ENCODE peak calls at places on chromosomes 11 and 22, in seven cellular contexts. One of them, this sample, is unnamed.
A peak's percentile ranks its signal among the peaks of the same experiment; 100 is the strongest.

GRCh38 chr22:36134167-36134566 is 26.4 kb downstream of the APOL3 start:
- DNase-seq in BE2C: no peak
- DNase-seq in pancreas: no peak
- DNase-seq in IMR-90: no peak
- DNase-seq in hepatocyte: no peak
- DNase-seq in CD8-positive, alpha-beta T cell: no peak
- DNase-seq in fibroblast of villous mesenchyme: no peak
- DNase-seq in this sample: no peak

GRCh38 chr11:125071408-125071807 is 8.3 kb downstream of the SLC37A2 start:
- DNase-seq in IMR-90: no peak
- DNase-seq in pancreas: peak; percentile 3
- DNase-seq in fibroblast of villous mesenchyme: no peak
- DNase-seq in CD8-positive, alpha-beta T cell: no peak
- DNase-seq in BE2C: no peak
- DNase-seq in hepatocyte: no peak
- DNase-seq in this sample: no peak

GRCh38 chr11:78045851-78046485 is 17.7 kb upstream of the THRSP start:
- DNase-seq in fibroblast of villous mesenchyme: peak; percentile 65
- DNase-seq in BE2C: peak; percentile 93
- DNase-seq in pancreas: peak; percentile 88
- DNase-seq in CD8-positive, alpha-beta T cell: peak; percentile 90
- DNase-seq in hepatocyte: peak; percentile 92
- DNase-seq in IMR-90: peak; percentile 59
- DNase-seq in this sample: peak; percentile 57

GRCh38 chr22:29343313-29343805 is 27.9 kb upstream of the RASL10A start:
- DNase-seq in BE2C: peak; percentile 83
- DNase-seq in IMR-90: peak; percentile 40
- DNase-seq in CD8-positive, alpha-beta T cell: no peak
- DNase-seq in hepatocyte: no peak
- DNase-seq in fibroblast of villous mesenchyme: peak; percentile 67
- DNase-seq in pancreas: peak; percentile 92
- DNase-seq in this sample: peak; percentile 41

GRCh38 chr11:14249121-14249963 is 109.6 kb downstream of the RRAS2 start:
- DNase-seq in CD8-positive, alpha-beta T cell: peak; percentile 85
- DNase-seq in IMR-90: peak; percentile 53
- DNase-seq in fibroblast of villous mesenchyme: peak; percentile 57
- DNase-seq in BE2C: peak; percentile 41
- DNase-seq in hepatocyte: peak; percentile 82
- DNase-seq in pancreas: peak; percentile 41
- DNase-seq in this sample: peak; percentile 61

GRCh38 chr22:26967282-26967681 is 309.9 kb downstream of the MIAT start:
- DNase-seq in hepatocyte: no peak
- DNase-seq in pancreas: no peak
- DNase-seq in CD8-positive, alpha-beta T cell: no peak
- DNase-seq in BE2C: no peak
- DNase-seq in fibroblast of villous mesenchyme: no peak
- DNase-seq in IMR-90: no peak
- DNase-seq in this sample: no peak

GRCh38 chr11:58576792-58577440 is 1.3 kb upstream of the LPXN start:
- DNase-seq in CD8-positive, alpha-beta T cell: no peak
- DNase-seq in BE2C: no peak
- DNase-seq in IMR-90: peak; percentile 66
- DNase-seq in hepatocyte: peak; percentile 36
- DNase-seq in fibroblast of villous mesenchyme: peak; percentile 57
- DNase-seq in pancreas: no peak
- DNase-seq in this sample: peak; percentile 66

GRCh38 chr22:41638124-41638523 is 17.0 kb downstream of the XRCC6 start:
- DNase-seq in pancreas: no peak
- DNase-seq in BE2C: no peak
- DNase-seq in fibroblast of villous mesenchyme: no peak
- DNase-seq in hepatocyte: no peak
- DNase-seq in CD8-positive, alpha-beta T cell: no peak
- DNase-seq in IMR-90: no peak
- DNase-seq in this sample: no peak

GRCh38 chr11:20015529-20016427 is 144.5 kb downstream of the DBX1 start:
- DNase-seq in fibroblast of villous mesenchyme: no peak
- DNase-seq in hepatocyte: no peak
- DNase-seq in CD8-positive, alpha-beta T cell: no peak
- DNase-seq in IMR-90: no peak
- DNase-seq in BE2C: no peak
- DNase-seq in pancreas: no peak
- DNase-seq in this sample: no peak

GRCh38 chr11:9138612-9139579 is 47.5 kb upstream of the SCUBE2 start:
- DNase-seq in IMR-90: peak; percentile 95
- DNase-seq in hepatocyte: peak; percentile 10
- DNase-seq in CD8-positive, alpha-beta T cell: no peak
- DNase-seq in pancreas: peak; percentile 57
- DNase-seq in fibroblast of villous mesenchyme: peak; percentile 72
- DNase-seq in BE2C: no peak
- DNase-seq in this sample: peak; percentile 92

GRCh38 chr11:105429421-105429965 is 180.4 kb upstream of the GRIA4 start:
- DNase-seq in fibroblast of villous mesenchyme: no peak
- DNase-seq in pancreas: no peak
- DNase-seq in BE2C: peak; percentile 53
- DNase-seq in CD8-positive, alpha-beta T cell: no peak
- DNase-seq in IMR-90: no peak
- DNase-seq in hepatocyte: no peak
- DNase-seq in this sample: no peak

GRCh38 chr22:28799834-28800307 is 498 bp downstream of the XBP1 start:
- DNase-seq in BE2C: peak; percentile 61
- DNase-seq in hepatocyte: peak; percentile 77
- DNase-seq in fibroblast of villous mesenchyme: peak; percentile 69
- DNase-seq in pancreas: peak; percentile 82
- DNase-seq in CD8-positive, alpha-beta T cell: no peak
- DNase-seq in IMR-90: peak; percentile 54
- DNase-seq in this sample: peak; percentile 50

GRCh38 chr11:69546735-69547370 is 65.4 kb downstream of the LINC01488 start:
- DNase-seq in BE2C: no peak
- DNase-seq in fibroblast of villous mesenchyme: no peak
- DNase-seq in CD8-positive, alpha-beta T cell: no peak
- DNase-seq in hepatocyte: no peak
- DNase-seq in IMR-90: no peak
- DNase-seq in pancreas: no peak
- DNase-seq in this sample: no peak

GRCh38 chr11:113690619-113691569 is 15.2 kb downstream of the TMPRSS5 start:
- DNase-seq in BE2C: peak; percentile 82
- DNase-seq in pancreas: no peak
- DNase-seq in hepatocyte: peak; percentile 78
- DNase-seq in fibroblast of villous mesenchyme: peak; percentile 70
- DNase-seq in CD8-positive, alpha-beta T cell: no peak
- DNase-seq in IMR-90: peak; percentile 32
- DNase-seq in this sample: peak; percentile 64

GRCh38 chr11:20112291-20113146 is 47.8 kb downstream of the DBX1 start:
- DNase-seq in BE2C: peak; percentile 71
- DNase-seq in CD8-positive, alpha-beta T cell: no peak
- DNase-seq in IMR-90: peak; percentile 97
- DNase-seq in fibroblast of villous mesenchyme: peak; percentile 97
- DNase-seq in pancreas: peak; percentile 83
- DNase-seq in hepatocyte: peak; percentile 87
- DNase-seq in this sample: peak; percentile 98

GRCh38 chr11:46977038-46977818 is 40.7 kb downstream of the CSTPP1 start:
- DNase-seq in BE2C: no peak
- DNase-seq in CD8-positive, alpha-beta T cell: no peak
- DNase-seq in pancreas: no peak
- DNase-seq in hepatocyte: no peak
- DNase-seq in IMR-90: no peak
- DNase-seq in fibroblast of villous mesenchyme: no peak
- DNase-seq in this sample: no peak

GRCh38 chr11:15903246-15903645 is 453.1 kb downstream of the SOX6 start:
- DNase-seq in IMR-90: no peak
- DNase-seq in BE2C: peak; percentile 22
- DNase-seq in CD8-positive, alpha-beta T cell: no peak
- DNase-seq in pancreas: no peak
- DNase-seq in hepatocyte: peak; percentile 32
- DNase-seq in fibroblast of villous mesenchyme: no peak
- DNase-seq in this sample: no peak

GRCh38 chr11:129950319-129951034 is 52.2 kb downstream of the PRDM10 start:
- DNase-seq in IMR-90: peak; percentile 65
- DNase-seq in fibroblast of villous mesenchyme: peak; percentile 69
- DNase-seq in BE2C: no peak
- DNase-seq in hepatocyte: peak; percentile 68
- DNase-seq in pancreas: no peak
- DNase-seq in CD8-positive, alpha-beta T cell: no peak
- DNase-seq in this sample: peak; percentile 42

GRCh38 chr11:8649361-8649760 is 33.1 kb downstream of the TRIM66 start:
- DNase-seq in BE2C: no peak
- DNase-seq in hepatocyte: no peak
- DNase-seq in CD8-positive, alpha-beta T cell: no peak
- DNase-seq in fibroblast of villous mesenchyme: peak; percentile 16
- DNase-seq in IMR-90: peak; percentile 68
- DNase-seq in pancreas: no peak
- DNase-seq in this sample: peak; percentile 75

GRCh38 chr11:76839326-76839725 is 21.4 kb upstream of the ACER3 start:
- DNase-seq in CD8-positive, alpha-beta T cell: no peak
- DNase-seq in IMR-90: no peak
- DNase-seq in pancreas: no peak
- DNase-seq in fibroblast of villous mesenchyme: no peak
- DNase-seq in hepatocyte: peak; percentile 65
- DNase-seq in BE2C: no peak
- DNase-seq in this sample: no peak

GRCh38 chr11:87326594-87326993 is 288.9 kb downstream of the TMEM135 start:
- DNase-seq in BE2C: no peak
- DNase-seq in IMR-90: no peak
- DNase-seq in CD8-positive, alpha-beta T cell: no peak
- DNase-seq in fibroblast of villous mesenchyme: no peak
- DNase-seq in pancreas: no peak
- DNase-seq in hepatocyte: no peak
- DNase-seq in this sample: no peak

GRCh38 chr11:73270089-73270854 is 1.9 kb upstream of the P2RY6 start:
- DNase-seq in CD8-positive, alpha-beta T cell: peak; percentile 45
- DNase-seq in fibroblast of villous mesenchyme: no peak
- DNase-seq in IMR-90: no peak
- DNase-seq in BE2C: no peak
- DNase-seq in pancreas: no peak
- DNase-seq in hepatocyte: no peak
- DNase-seq in this sample: no peak

GRCh38 chr11:59918987-59919589 is 19.1 kb upstream of the OOSP1 start:
- DNase-seq in CD8-positive, alpha-beta T cell: no peak
- DNase-seq in IMR-90: peak; percentile 7
- DNase-seq in BE2C: peak; percentile 15
- DNase-seq in fibroblast of villous mesenchyme: peak; percentile 38
- DNase-seq in hepatocyte: peak; percentile 44
- DNase-seq in pancreas: no peak
- DNase-seq in this sample: peak; percentile 23

GRCh38 chr11:121032546-121032945 is 8.6 kb downstream of the TBCEL start:
- DNase-seq in CD8-positive, alpha-beta T cell: no peak
- DNase-seq in hepatocyte: no peak
- DNase-seq in fibroblast of villous mesenchyme: no peak
- DNase-seq in IMR-90: no peak
- DNase-seq in pancreas: no peak
- DNase-seq in BE2C: no peak
- DNase-seq in this sample: no peak
- TF ChIP-seq CTCF in CD8-positive, alpha-beta T cell: no peak
- TF ChIP-seq CTCF in hepatocyte: peak; percentile 35
- TF ChIP-seq CTCF in fibroblast of villous mesenchyme: no peak
- TF ChIP-seq CTCF in IMR-90: peak; percentile 1
- TF ChIP-seq CTCF in pancreas: no peak
- TF ChIP-seq CTCF in BE2C: peak; percentile 28
- TF ChIP-seq CTCF in this sample: no peak

DNA sequence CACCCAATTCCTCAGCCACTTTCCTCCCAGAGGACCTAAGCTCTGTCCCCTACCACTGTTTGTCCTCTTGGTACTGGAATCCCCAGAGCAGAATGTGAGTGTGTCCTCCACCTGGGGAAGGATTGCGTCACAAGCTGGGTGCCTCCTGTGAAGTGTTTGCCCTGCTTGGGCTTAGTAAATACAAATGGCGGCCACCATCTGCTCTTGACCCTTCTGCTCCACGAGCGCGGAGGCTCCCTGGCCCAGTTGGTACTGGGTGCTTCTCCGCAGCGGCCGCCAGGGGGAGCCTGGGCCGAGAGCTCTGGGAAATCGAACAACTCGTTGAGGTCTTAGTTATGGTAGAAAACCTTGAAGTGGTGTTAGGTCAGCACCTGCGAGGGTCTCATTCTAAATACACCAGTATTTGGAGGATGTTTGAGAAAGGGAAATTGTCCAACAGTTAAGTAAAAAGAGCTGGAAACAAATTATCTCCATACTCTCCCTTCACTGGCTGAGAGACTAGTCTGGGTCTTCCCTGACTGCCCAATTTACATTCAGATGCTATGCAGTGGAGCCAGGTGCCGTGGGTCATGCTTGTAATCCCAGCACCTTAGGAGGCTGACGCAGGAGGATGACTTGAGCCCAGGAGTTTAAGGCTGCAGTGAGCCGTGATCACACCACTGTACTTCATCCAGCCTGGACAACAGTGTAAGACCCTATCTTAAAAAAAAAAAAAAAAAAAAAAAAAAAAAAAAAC is 74.6 kb upstream of the TEAD1 start:
- DNase-seq in IMR-90: no peak
- DNase-seq in fibroblast of villous mesenchyme: no peak
- DNase-seq in CD8-positive, alpha-beta T cell: peak; percentile 56
- DNase-seq in BE2C: peak; percentile 9
- DNase-seq in hepatocyte: peak; percentile 57
- DNase-seq in pancreas: peak; percentile 78
- DNase-seq in this sample: peak; percentile 29
- H3K4me3 ChIP-seq in IMR-90: no peak overlapping the region
- H3K4me3 ChIP-seq in fibroblast of villous mesenchyme: no peak overlapping the region
- H3K4me3 ChIP-seq in CD8-positive, alpha-beta T cell: no peak overlapping the region
- H3K4me3 ChIP-seq in BE2C: no peak overlapping the region
- H3K4me3 ChIP-seq in hepatocyte: no peak overlapping the region
- H3K4me3 ChIP-seq in pancreas: no peak overlapping the region
- H3K4me3 ChIP-seq in this sample: no peak overlapping the region

DNA sequence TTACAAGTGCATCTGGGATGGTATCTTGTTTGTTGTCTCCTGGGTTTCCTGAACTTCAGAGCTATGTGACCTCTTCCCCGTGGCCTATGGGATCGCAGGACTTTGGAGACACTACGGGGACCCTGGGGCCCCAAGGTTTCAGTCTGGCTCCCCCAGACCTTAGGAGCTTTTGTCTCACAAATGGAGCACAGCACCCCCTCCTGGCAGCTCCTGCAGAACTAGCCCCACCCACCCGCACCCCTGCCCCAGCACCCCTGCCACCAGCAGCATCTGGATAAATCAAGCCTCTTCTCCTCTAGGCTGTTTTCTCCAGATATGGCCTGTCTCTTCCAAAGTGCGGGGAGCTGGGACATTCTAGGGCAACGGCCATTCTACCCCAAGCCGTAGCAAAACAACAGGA is 10.4 kb downstream of the RCOR2 start:
- DNase-seq in pancreas: no peak
- DNase-seq in IMR-90: peak; percentile 13
- DNase-seq in CD8-positive, alpha-beta T cell: peak; percentile 73
- DNase-seq in fibroblast of villous mesenchyme: peak; percentile 30
- DNase-seq in BE2C: peak; percentile 25
- DNase-seq in hepatocyte: peak; percentile 43
- DNase-seq in this sample: no peak
- TF ChIP-seq CTCF in pancreas: no peak
- TF ChIP-seq CTCF in IMR-90: peak; percentile 12
- TF ChIP-seq CTCF in CD8-positive, alpha-beta T cell: peak; percentile 38
- TF ChIP-seq CTCF in fibroblast of villous mesenchyme: no peak
- TF ChIP-seq CTCF in BE2C: no peak
- TF ChIP-seq CTCF in hepatocyte: peak; percentile 38
- TF ChIP-seq CTCF in this sample: no peak

DNA sequence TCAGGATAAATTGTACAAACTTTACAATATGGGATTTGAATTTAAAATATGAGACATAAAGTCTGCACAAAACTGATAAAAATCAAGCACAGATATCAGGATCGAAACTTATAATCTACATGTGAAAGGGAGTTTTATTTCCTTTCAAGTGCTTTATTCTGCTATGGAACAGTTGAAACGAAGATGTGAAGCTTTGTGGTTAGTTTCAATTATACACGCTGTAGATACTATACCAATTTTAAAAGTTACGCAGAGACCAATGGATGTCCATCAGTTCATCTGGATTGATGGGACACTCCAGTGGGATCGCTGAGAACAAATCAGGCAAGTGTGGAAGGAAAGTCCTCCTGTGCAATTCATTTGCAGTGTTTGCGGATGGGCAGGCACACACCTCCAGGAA is 34.5 kb upstream of the CAT start:
- DNase-seq in BE2C: no peak
- DNase-seq in pancreas: no peak
- DNase-seq in hepatocyte: no peak
- DNase-seq in CD8-positive, alpha-beta T cell: no peak
- DNase-seq in fibroblast of villous mesenchyme: no peak
- DNase-seq in IMR-90: no peak
- DNase-seq in this sample: no peak
- H3K4me3 ChIP-seq in BE2C: no peak overlapping the region
- H3K4me3 ChIP-seq in pancreas: no peak overlapping the region
- H3K4me3 ChIP-seq in hepatocyte: no peak overlapping the region
- H3K4me3 ChIP-seq in CD8-positive, alpha-beta T cell: no peak overlapping the region
- H3K4me3 ChIP-seq in fibroblast of villous mesenchyme: no peak overlapping the region
- H3K4me3 ChIP-seq in IMR-90: no peak overlapping the region
- H3K4me3 ChIP-seq in this sample: no peak overlapping the region